ENCODE peak calls at places on chromosomes 12 and 14, in four cellular contexts. U is fibroblast of lung, W is left ventricle myocardium inferior, P is Peyer's patch. I is an unnamed sample.

GRCh38 chr14:104218361-104219180 is 80.2 kb downstream of the KIF26A start:
- DNase-seq in P (no peak), U (no peak), W (peak), I (no peak)

GRCh38 chr14:90649096-90649495 is 167.1 kb downstream of the TTC7B start:
- DNase-seq in U (peak), W (no peak), P (no peak), I (no peak)

GRCh38 chr12:130775953-130776856 is 60.1 kb upstream of the RIMBP2 start:
- DNase-seq in W (no peak), P (peak), U (peak), I (no peak)

GRCh38 chr12:121956041-121956341 is 37.6 kb downstream of the CFAP251 start:
- DNase-seq in W (no peak), P (no peak), U (no peak), I (no peak)

GRCh38 chr14:92225731-92226130 is 97.2 kb upstream of the SLC24A4 start:
- DNase-seq in W (no peak), U (peak), P (no peak), I (no peak)

GRCh38 chr14:28102814-28103213 is 663.8 kb upstream of the FOXG1 start:
- DNase-seq in U (no peak), W (no peak), P (no peak), I (no peak)

GRCh38 chr12:124422142-124422569 is 127.3 kb downstream of the RFLNA start:
- DNase-seq in U (peak), P (no peak), W (no peak), I (no peak)

GRCh38 chr14:39368261-39368959 is 63.8 kb downstream of the FBXO33 start:
- DNase-seq in P (no peak), U (peak), W (no peak), I (no peak)

GRCh38 chr12:112680993-112681392 is 110.6 kb upstream of the RPH3A start:
- DNase-seq in W (no peak), U (no peak), P (no peak), I (no peak)

GRCh38 chr14:24840204-24840893 is 206.4 kb upstream of the GZMB start:
- DNase-seq in W (no peak), U (no peak), P (no peak), I (no peak)

GRCh38 chr12:110661337-110661972 is 27.5 kb downstream of the HVCN1 start:
- DNase-seq in U (no peak), W (peak), P (peak), I (peak)

GRCh38 chr12:29234965-29235364 is 85.9 kb downstream of the FAR2 start:
- DNase-seq in W (no peak), U (peak), P (no peak), I (no peak)

GRCh38 chr12:77204055-77204454 is 138.7 kb upstream of the E2F7 start:
- DNase-seq in P (no peak), W (no peak), U (peak), I (no peak)

GRCh38 chr14:105173901-105174894 is 5.6 kb upstream of the JAG2 start:
- DNase-seq in P (peak), U (no peak), W (no peak), I (no peak)

GRCh38 chr12:121793501-121793835 is at the start of gene RHOF:
- DNase-seq in P (peak), W (peak), U (no peak), I (no peak)

GRCh38 chr14:90454041-90455000 is 57.5 kb downstream of the CALM1 start:
- DNase-seq in W (peak), U (peak), P (no peak), I (no peak)

GRCh38 chr14:69079188-69079742 is 73.7 kb downstream of the DCAF5 start:
- DNase-seq in W (no peak), P (no peak), U (peak), I (no peak)

GRCh38 chr12:107657133-107657532 is 28.5 kb upstream of the PWP1 start:
- DNase-seq in P (no peak), U (no peak), W (no peak), I (no peak)

GRCh38 chr12:29756741-29757390 is 26.9 kb downstream of the TMTC1 start:
- DNase-seq in P (no peak), W (no peak), U (peak), I (no peak)

GRCh38 chr14:30974628-30975027 is 50.8 kb upstream of the AP4S1 start:
- DNase-seq in W (no peak), U (peak), P (no peak), I (no peak)

GRCh38 chr12:88763536-88764100 is 183.3 kb upstream of the KITLG start:
- DNase-seq in P (no peak), U (no peak), W (no peak), I (no peak)

GRCh38 chr12:128040971-128041370 is 226.0 kb upstream of the TMEM132C start:
- DNase-seq in W (no peak), P (no peak), U (no peak), I (no peak)

GRCh38 chr14:35400707-35401421 is 3.7 kb downstream of the NFKBIA start:
- DNase-seq in P (no peak), U (no peak), W (no peak), I (no peak)

GRCh38 chr14:35365130-35366047 is 39.2 kb downstream of the NFKBIA start:
- DNase-seq in W (peak), P (peak), U (peak), I (no peak)

GRCh38 chr12:12511895-12512674 is 50.6 kb downstream of the DUSP16 start:
- DNase-seq in P (no peak), U (no peak), W (no peak), I (no peak)

GRCh38 chr12:71846322-71846940 is 6.9 kb downstream of the TBC1D15 start:
- DNase-seq in P (no peak), W (no peak), U (peak), I (no peak)

GRCh38 chr12:56431850-56432249 is 17.4 kb downstream of the TIMELESS start:
- DNase-seq in U (no peak), W (no peak), P (no peak), I (no peak)

GRCh38 chr12:116127858-116128257 is 149.6 kb downstream of the MED13L start:
- DNase-seq in U (no peak), P (no peak), W (no peak), I (no peak)

GRCh38 chr14:31969841-31970240 is 107.3 kb upstream of the ARHGAP5 start:
- DNase-seq in W (no peak), U (no peak), P (no peak), I (no peak)

GRCh38 chr14:79842270-79842669 is 369.0 kb downstream of the DIO2 start:
- DNase-seq in U (peak), W (peak), P (no peak), I (no peak)

GRCh38 chr14:70692210-70692609 is 50.5 kb downstream of the TTC9 start:
- DNase-seq in U (no peak), W (peak), P (no peak), I (no peak)

GRCh38 chr14:77991128-77991772 is 178.9 kb upstream of the NRXN3 start:
- DNase-seq in P (no peak), U (no peak), W (no peak), I (no peak)

GRCh38 chr14:103139371-103140016 is 16.2 kb downstream of the TNFAIP2 start:
- DNase-seq in P (no peak), W (no peak), U (no peak), I (no peak)

GRCh38 chr14:92759679-92760523 is 11.5 kb upstream of the LGMN start:
- DNase-seq in P (no peak), W (no peak), U (no peak), I (no peak)

GRCh38 chr12:97173672-97174385 is 266.8 kb downstream of the NEDD1 start:
- DNase-seq in P (no peak), U (no peak), W (no peak), I (no peak)

DNA sequence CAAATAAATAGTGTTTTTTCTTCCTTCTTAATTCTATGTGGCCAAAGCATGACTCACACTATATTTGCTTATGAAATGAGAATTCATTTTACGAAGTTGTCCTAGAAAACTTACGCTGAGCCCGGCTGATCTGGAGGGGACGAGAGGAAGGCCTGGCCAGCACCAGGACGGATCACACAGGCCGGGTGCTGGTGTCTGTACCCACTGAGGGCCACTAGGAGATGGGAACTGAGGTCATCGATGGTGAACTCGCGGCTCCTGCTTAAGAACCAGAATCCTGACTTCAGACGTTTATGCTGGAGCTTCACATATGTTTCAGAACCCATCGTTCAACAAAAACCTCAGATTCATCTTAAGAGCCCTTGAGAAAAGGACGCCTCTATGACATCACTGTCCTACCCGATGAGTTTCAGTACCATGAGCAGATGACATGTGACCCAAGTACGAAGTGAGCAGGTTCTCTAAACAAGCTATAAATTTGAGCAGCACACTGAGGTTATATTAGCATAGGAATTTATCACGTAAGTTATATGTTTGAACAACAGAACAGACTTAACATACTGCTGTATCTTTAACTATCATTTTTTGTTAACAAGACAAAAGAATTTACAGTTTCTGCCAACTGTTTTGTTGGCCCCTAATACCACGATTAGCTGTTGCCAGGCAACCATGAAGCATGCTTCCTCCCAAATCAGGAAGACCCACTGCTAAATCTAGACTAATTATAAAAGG is 111.9 kb downstream of the FOXN3 start:
- DNase-seq in U (peak), W (no peak), P (peak), I (peak)
- TF ChIP-seq CTCF in U (no peak), W (no peak), P (no peak), I (no peak)

DNA sequence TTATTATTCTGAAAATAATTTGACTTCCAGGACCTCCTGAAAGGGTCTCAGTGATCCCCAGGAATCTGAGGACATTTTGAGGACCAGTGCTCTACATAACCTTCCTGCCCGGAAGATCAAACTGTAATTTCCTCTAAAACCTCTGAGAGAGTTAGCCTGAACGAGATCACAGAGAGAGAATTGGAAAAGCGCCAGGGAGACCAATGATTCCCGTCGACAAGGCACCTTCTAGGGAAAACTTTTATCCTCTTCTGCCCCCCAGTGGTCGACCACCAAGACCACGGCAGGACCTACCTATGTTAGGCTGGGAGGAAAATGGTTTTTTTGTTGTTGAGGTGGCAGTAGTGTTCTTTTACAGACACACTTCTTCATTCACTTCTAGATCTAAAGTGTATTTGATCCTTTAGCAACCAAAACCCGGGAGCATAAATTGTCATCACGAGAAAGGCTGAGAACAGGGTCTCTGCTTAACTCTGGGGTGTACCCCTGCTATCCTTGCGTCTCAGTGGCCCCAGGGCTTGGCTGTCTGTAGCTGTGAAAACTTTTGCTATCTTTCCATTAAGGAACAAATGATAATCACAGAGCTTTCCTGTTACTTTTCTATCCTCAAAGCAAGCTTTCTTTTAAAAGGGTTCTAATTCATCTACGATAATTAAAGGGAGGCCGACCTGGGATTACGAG is 62.9 kb upstream of the NID2 start:
- DNase-seq in P (peak), W (peak), U (peak), I (no peak)
- TF ChIP-seq CTCF in P (peak), W (peak), U (peak), I (no peak)

DNA sequence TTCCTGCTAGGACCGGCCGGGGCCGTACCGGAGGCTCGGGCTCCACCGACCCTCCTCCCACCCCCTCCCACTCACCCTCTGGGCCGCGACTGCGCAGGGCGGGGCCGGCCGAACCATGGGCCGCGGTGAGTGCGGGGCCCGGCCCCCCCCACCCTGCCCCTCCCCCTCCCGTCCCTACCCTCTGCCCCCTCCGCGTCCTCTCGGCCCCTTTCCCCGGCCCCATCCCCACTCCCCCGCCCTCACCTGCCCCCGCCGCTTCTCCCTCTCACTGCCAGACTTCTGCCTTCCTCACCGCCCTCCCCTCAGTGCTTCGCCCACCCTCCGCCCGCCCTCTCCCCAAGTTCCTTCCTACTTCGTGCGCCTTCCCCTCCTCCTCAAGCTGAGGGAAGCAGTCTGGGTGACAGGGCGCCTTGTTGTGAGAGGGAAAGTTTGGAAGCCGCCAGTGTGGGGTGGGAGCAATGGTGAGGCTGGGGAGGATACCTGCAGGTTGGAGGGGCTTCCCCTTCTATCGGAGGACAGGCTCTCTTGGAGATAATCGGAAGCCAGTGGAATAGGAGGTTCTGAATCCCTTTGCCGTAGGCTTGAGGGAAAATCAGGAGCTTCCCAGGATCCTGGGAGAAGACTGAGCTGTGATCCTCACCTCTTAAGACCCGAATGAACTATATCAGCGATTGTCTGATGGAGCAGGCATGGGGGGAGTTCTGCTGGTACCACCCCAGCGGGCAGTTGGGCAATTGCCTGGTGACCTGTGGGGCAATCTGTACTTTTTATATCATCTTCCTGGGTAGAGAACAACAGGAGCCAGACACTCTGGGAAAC is 472 bp downstream of the MBD6 start:
- DNase-seq in W (peak), P (peak), U (peak), I (no peak)
- TF ChIP-seq CTCF in W (no peak), P (peak), U (no peak), I (no peak)

GRCh38 chr14:54652188-54652889 is 85.4 kb downstream of the SAMD4A start:
- DNase-seq in P (peak), U (peak), W (peak), I (no peak)

GRCh38 chr14:54654600-54654999 is 87.7 kb downstream of the SAMD4A start:
- DNase-seq in P (no peak), U (no peak), W (no peak), I (no peak)

GRCh38 chr14:54653764-54654469 is 87.0 kb downstream of the SAMD4A start:
- DNase-seq in U (peak), P (no peak), W (peak), I (no peak)

GRCh38 chr14:54651649-54652048 is 84.7 kb downstream of the SAMD4A start:
- DNase-seq in P (no peak), W (no peak), U (no peak), I (no peak)

DNA sequence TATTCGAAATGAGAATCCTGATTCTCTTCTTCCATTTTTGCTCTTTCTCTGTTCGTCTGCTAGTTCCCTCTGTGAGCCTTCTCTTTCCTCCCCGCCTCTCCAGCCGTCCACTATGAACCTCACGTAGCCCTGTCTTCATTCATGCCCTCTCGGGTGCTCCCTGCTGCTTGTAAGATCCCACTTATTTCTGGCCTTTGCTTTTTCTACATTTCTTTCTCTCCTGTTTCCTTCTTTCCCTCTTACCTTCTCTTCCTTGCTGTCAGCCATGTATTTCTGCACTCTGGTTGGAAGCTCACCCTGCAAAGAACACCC is 85.9 kb downstream of the SAMD4A start:
- DNase-seq in W (no peak), P (no peak), U (no peak), I (no peak)
- TF ChIP-seq CTCF in W (no peak), P (no peak), U (no peak), I (no peak)

GRCh38 chr12:32801269-32802019 is 45.7 kb upstream of the YARS2 start:
- DNase-seq in W (no peak), U (no peak), P (no peak), I (no peak)
- TF ChIP-seq CTCF in W (no peak), U (no peak), P (no peak), I (no peak)

DNA sequence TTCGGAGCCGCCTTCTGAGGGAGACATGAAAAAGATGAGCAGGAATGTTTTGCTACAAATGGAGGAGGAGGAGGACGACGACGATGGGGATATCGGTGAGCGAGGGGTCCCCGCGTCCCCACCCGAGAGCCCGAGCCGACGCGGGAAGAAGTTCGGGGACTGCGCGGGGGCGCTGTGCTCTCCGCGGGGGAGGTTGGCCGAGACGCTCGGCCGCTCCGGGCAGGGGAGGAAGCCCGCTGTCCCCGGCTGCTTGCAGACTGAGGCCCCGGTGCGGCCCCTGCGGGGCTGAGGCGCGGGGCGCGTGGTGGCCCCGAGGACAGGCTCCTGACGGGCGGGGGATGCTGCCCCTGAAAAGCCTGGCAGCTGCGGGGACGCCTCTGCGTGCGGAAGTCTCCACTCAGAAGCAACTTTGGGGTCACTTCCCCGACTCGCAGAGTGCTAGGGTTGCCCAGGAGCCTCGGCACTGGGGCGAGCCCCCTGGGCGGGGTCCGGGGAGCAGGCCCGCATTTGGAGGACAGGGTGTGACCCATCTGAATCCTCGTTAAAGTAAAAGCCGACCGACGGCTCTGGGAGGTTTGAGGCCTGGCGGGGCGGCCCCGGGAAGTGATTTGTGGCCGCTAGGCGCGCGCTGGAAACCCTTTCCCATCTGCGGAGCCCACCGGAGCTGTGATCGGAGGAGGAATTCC is 545 bp downstream of the ANO6 start:
- DNase-seq in U (peak), W (peak), P (peak), I (peak)
- TF ChIP-seq CTCF in U (peak), W (peak), P (peak), I (no peak)

GRCh38 chr12:27733791-27734190 is 23.2 kb downstream of the MRPS35 start:
- DNase-seq in P (no peak), U (no peak), W (no peak), I (no peak)

GRCh38 chr12:27730097-27730588 is 19.5 kb downstream of the MRPS35 start:
- DNase-seq in U (no peak), P (no peak), W (no peak), I (no peak)

GRCh38 chr12:27733052-27733656 is 22.5 kb downstream of the MRPS35 start:
- DNase-seq in U (peak), P (no peak), W (no peak), I (no peak)

GRCh38 chr12:27732281-27732680 is 21.6 kb downstream of the MRPS35 start:
- DNase-seq in U (peak), P (no peak), W (no peak), I (no peak)
- TF ChIP-seq CTCF in U (peak), P (peak), W (no peak), I (no peak)

GRCh38 chr14:55610717-55611370 is 30.8 kb downstream of the KTN1 start:
- DNase-seq in U (no peak), W (no peak), P (no peak), I (no peak)

GRCh38 chr14:55607386-55607785 is 27.4 kb downstream of the KTN1 start:
- DNase-seq in W (no peak), P (no peak), U (no peak), I (no peak)

GRCh38 chr14:55614304-55614703 is 34.3 kb downstream of the KTN1 start:
- DNase-seq in U (no peak), P (no peak), W (no peak), I (no peak)

GRCh38 chr14:55609681-55610080 is 29.7 kb downstream of the KTN1 start:
- DNase-seq in U (peak), W (no peak), P (no peak), I (no peak)

GRCh38 chr14:55611859-55612258 is 31.9 kb downstream of the KTN1 start:
- DNase-seq in P (no peak), U (no peak), W (no peak), I (no peak)
- TF ChIP-seq CTCF in P (no peak), U (no peak), W (no peak), I (no peak)

GRCh38 chr12:48965447-48965846 is 6.1 kb downstream of the WNT10B start:
- DNase-seq in P (no peak), U (peak), W (no peak), I (no peak)
- TF ChIP-seq CTCF in P (no peak), U (peak), W (peak), I (no peak)

GRCh38 chr14:74697976-74698375 is 14.9 kb downstream of the AREL1 start:
- DNase-seq in U (no peak), P (no peak), W (no peak), I (no peak)
- TF ChIP-seq CTCF in U (no peak), P (no peak), W (no peak), I (no peak)

I was measured in activated B cell treated with CpG ODN at 0.5 μM for 24 hours.